ENCODE peak calls at places on chromosomes 12 and 14, in eight cellular contexts. G is HepG2, R is vagina, N is pancreas, H is cardiac muscle cell, M is heart left ventricle, C is fibroblast of lung, U is IMR-90. O is an unnamed sample. For H3K4me1, the result is how much of the 10 kb centered on the place peaks cover.

GRCh38 chr12:16880864-16881285 is 274.9 kb upstream of the LMO3 start:
- DNase-seq in G (no peak), R (no peak), N (peak), H (peak), M (no peak), C (no peak), U (no peak), O (no peak)

GRCh38 chr12:47349770-47350408 is 270.1 kb upstream of the AMIGO2 start:
- DNase-seq in G (no peak), R (no peak), N (no peak), H (no peak), M (no peak), C (peak), U (peak), O (no peak)

GRCh38 chr12:6950401-6950801 is 755 bp upstream of the PTPN6 start:
- DNase-seq in G (no peak), R (no peak), N (no peak), H (no peak), M (no peak), C (no peak), U (no peak), O (no peak)

GRCh38 chr12:20429876-20430275 is 61.5 kb downstream of the PDE3A start:
- DNase-seq in G (no peak), R (no peak), N (no peak), H (no peak), M (no peak), C (peak), U (no peak), O (no peak)

GRCh38 chr14:88792572-88793258 is at the start of gene EML5:
- DNase-seq in G (peak), R (no peak), N (peak), H (peak), M (peak), C (peak), U (peak), O (peak)

GRCh38 chr12:54033980-54034783 is 1.3 kb downstream of the HOXC5 start:
- DNase-seq in G (no peak), R (no peak), N (no peak), H (no peak), M (no peak), C (no peak), U (no peak), O (no peak)

GRCh38 chr14:87745507-87746118 is 247.4 kb downstream of the GALC start:
- DNase-seq in G (peak), R (no peak), N (no peak), H (peak), M (no peak), C (peak), U (peak), O (no peak)

GRCh38 chr12:51403159-51403558 is 12.0 kb upstream of the GALNT6 start:
- DNase-seq in G (no peak), R (no peak), N (no peak), H (no peak), M (no peak), C (peak), U (peak), O (no peak)

GRCh38 chr12:57809425-57809824 is 9.1 kb downstream of the AVIL start:
- DNase-seq in G (no peak), R (no peak), N (no peak), H (no peak), M (no peak), C (no peak), U (no peak), O (peak)

GRCh38 chr12:131604146-131604844 is 106.6 kb upstream of the SFSWAP start:
- DNase-seq in G (no peak), R (no peak), N (no peak), H (no peak), M (no peak), C (no peak), U (no peak), O (no peak)

GRCh38 chr14:79680087-79680486 is 531.2 kb downstream of the DIO2 start:
- DNase-seq in G (no peak), R (no peak), N (no peak), H (no peak), M (no peak), C (no peak), U (no peak), O (no peak)

GRCh38 chr12:46402861-46403731 is 30.5 kb upstream of the SLC38A2 start:
- DNase-seq in G (peak), R (no peak), N (no peak), H (no peak), M (no peak), C (peak), U (peak), O (no peak)

GRCh38 chr12:24414421-24414820 is 465.0 kb upstream of the SOX5 start:
- DNase-seq in G (no peak), R (no peak), N (no peak), H (no peak), M (no peak), C (no peak), U (no peak), O (no peak)

GRCh38 chr12:4588916-4589315 is 26.9 kb downstream of the DYRK4 start:
- DNase-seq in G (no peak), R (no peak), N (no peak), H (no peak), M (no peak), C (no peak), U (no peak), O (no peak)

GRCh38 chr12:4584281-4584680 is 22.3 kb downstream of the DYRK4 start:
- DNase-seq in G (no peak), R (peak), N (no peak), H (no peak), M (no peak), C (no peak), U (no peak), O (peak)

GRCh38 chr12:4586500-4586899 is 24.5 kb downstream of the DYRK4 start:
- DNase-seq in G (no peak), R (peak), N (no peak), H (no peak), M (no peak), C (no peak), U (no peak), O (peak)

GRCh38 chr12:4584896-4585295 is 22.9 kb downstream of the DYRK4 start:
- DNase-seq in G (no peak), R (peak), N (no peak), H (no peak), M (no peak), C (no peak), U (no peak), O (peak)

DNA sequence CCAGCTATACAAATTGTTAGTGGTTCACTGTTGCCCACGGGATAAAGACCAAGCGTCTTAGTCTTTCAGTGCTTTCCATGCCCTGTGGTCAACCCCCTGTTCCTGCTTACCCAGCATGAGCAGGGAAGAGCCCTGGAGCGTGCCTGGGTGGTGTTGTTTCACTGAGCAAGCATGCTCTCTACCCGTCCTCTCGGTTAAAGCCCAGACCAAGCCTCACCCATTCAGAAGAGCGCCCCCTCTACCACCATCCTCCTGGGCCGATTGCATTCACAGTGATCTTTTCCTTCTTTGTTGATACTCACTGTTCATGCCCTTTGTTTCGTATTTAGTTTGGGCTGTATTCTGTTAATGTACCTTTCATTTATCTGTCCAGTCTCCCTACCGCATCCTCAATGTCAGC is 25.1 kb downstream of the DYRK4 start:
- DNase-seq in G (no peak), R (peak), N (no peak), H (no peak), M (no peak), C (no peak), U (no peak), O (peak)
- TF ChIP-seq CTCF in G (no peak), R (no peak), N (no peak), H (no peak), M (no peak), C (no peak), U (no peak), O (no peak)

GRCh38 chr12:110731479-110731878 is 11.2 kb downstream of the PPP1CC start:
- DNase-seq in G (no peak), R (no peak), N (no peak), H (no peak), M (no peak), C (no peak), U (no peak), O (no peak)

GRCh38 chr12:110728628-110729027 is 14.1 kb downstream of the PPP1CC start:
- DNase-seq in G (no peak), R (no peak), N (no peak), H (no peak), M (no peak), C (no peak), U (no peak), O (no peak)

GRCh38 chr12:110733089-110733715 is 9.5 kb downstream of the PPP1CC start:
- DNase-seq in G (no peak), R (no peak), N (no peak), H (no peak), M (peak), C (peak), U (peak), O (no peak)

GRCh38 chr12:110733857-110734373 is 8.8 kb downstream of the PPP1CC start:
- DNase-seq in G (no peak), R (no peak), N (no peak), H (no peak), M (no peak), C (no peak), U (no peak), O (no peak)

GRCh38 chr12:110732572-110732971 is 10.1 kb downstream of the PPP1CC start:
- DNase-seq in G (no peak), R (no peak), N (no peak), H (no peak), M (no peak), C (no peak), U (no peak), O (no peak)
- H3K4me1 ChIP-seq in G (half or more), R (under half), N (under half), H (under half), M (under half), C (under half), U (under half), O (under half)

GRCh38 chr14:50116986-50117385 is 614 bp upstream of the VCPKMT start:
- DNase-seq in G (no peak), R (no peak), N (no peak), H (no peak), M (no peak), C (peak), U (no peak), O (no peak)
- H3K4me3 ChIP-seq in G (peak), R (peak), N (peak), H (peak), M (no peak), C (peak), U (peak), O (peak)

DNA sequence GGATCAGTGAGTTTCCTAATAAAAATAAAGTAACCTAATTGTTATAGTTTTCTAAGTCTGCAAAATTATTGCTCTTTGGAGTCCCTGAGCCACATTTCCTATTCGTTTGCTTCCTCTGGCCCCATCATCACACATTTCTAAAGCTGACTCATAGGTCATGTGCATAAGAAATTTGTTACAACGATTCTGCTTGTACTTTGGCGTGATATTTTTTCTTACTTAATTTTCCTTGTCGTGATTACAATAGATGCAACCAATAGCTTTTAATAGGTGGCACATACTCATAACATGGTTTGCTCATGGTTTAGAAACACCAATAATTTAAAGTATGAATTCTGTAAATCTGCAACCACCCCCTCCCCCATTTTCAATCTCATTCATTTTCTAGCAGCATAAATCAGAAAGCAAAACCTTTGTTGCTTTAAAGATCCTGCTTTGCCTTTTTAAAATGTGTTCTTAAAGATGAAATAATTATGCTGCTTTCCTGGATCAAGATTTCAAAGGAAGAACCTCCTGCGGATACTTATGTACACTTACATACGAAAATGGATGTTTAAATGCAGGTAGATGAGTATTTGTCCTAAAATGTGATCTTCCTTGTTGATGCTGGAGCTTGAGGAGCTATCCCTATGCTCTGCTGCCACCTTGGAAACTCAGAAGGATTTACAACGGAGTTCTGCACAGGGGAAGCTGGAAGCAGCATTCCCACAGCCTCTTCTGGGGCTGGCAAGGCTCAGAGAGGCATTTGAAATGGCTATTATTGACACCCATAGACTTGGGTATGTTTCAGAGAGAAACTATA is 1.7 kb upstream of the FLRT2 start:
- DNase-seq in G (peak), R (no peak), N (peak), H (peak), M (peak), C (peak), U (peak), O (no peak)
- TF ChIP-seq CTCF in G (peak), R (peak), N (peak), H (peak), M (peak), C (peak), U (peak), O (peak)

O was measured in RWPE2.